ENCODE peak calls at places on chromosomes 5 and 9, in ten cellular contexts. C is stimulated activated CD4-positive, alpha-beta T cell treated with anti-CD3 and anti-CD28 coated beads, Interleukin-12 subunit alpha, Interleukin-12 subunit beta, amount 100 ng/mL, for 24 hours; S is cardiac muscle cell; Y is upper lobe of right lung; W is HEK293T; U is stimulated activated CD8-positive, alpha-beta memory T cell treated with anti-CD3 and anti-CD28 coated beads, Interleukin-12 subunit alpha, Interleukin-12 subunit beta, amount 100 ng/mL, for 4 hours; T is lower leg skin; P is H9; B is spleen; D is GM03348. V is an unnamed sample.
A peak's percentile ranks its signal among the peaks of the same experiment; 100 is the strongest.

GRCh38 chr5:150556859-150557506 is 49.1 kb downstream of the NDST1 start:
- DNase-seq in Y (no peak), B (no peak), P (no peak), S (no peak), W (no peak), T (no peak), C (no peak), U (no peak), D (no peak), V (no peak)

GRCh38 chr5:154446183-154447073 is 631 bp downstream of the SAP30L start:
- DNase-seq in P (peak; percentile 61), T (peak; percentile 93), B (peak; percentile 94), D (peak; percentile 79), S (peak; percentile 69), U (peak; percentile 8), W (peak; percentile 58), Y (peak; percentile 78), C (peak; percentile 39), V (peak; percentile 8)

GRCh38 chr5:127577458-127577857 is 60.0 kb downstream of the PRRC1 start:
- DNase-seq in Y (no peak), U (no peak), W (no peak), T (no peak), B (no peak), C (no peak), S (peak; percentile 38), D (no peak), P (no peak), V (no peak)

GRCh38 chr9:90014421-90014820 is 409.6 kb downstream of the GADD45G start:
- DNase-seq in U (no peak), W (no peak), C (no peak), S (no peak), Y (no peak), B (no peak), P (no peak), D (no peak), T (no peak), V (no peak)

GRCh38 chr9:1759901-1760300 is 255.2 kb upstream of the SMARCA2 start:
- DNase-seq in T (no peak), B (no peak), C (no peak), W (no peak), D (no peak), P (peak; percentile 38), S (no peak), U (no peak), Y (no peak), V (no peak)

GRCh38 chr5:16976625-16977008 is 40.5 kb upstream of the MYO10 start:
- DNase-seq in S (no peak), D (no peak), W (no peak), P (no peak), C (no peak), T (peak; percentile 7), U (no peak), B (no peak), Y (no peak), V (no peak)

GRCh38 chr5:95042040-95042439 is 242.9 kb downstream of the MCTP1 start:
- DNase-seq in D (no peak), T (no peak), S (no peak), B (no peak), C (no peak), W (no peak), Y (no peak), P (no peak), U (no peak), V (no peak)

GRCh38 chr9:37215456-37216229 is 95.3 kb downstream of the ZCCHC7 start:
- DNase-seq in C (no peak), W (no peak), B (no peak), D (peak; percentile 65), P (no peak), U (no peak), T (no peak), Y (no peak), S (peak; percentile 27), V (no peak)

GRCh38 chr5:2865856-2866546 is 114.5 kb upstream of the IRX2 start:
- DNase-seq in U (no peak), B (no peak), S (no peak), W (no peak), C (no peak), P (no peak), T (no peak), D (no peak), Y (peak; percentile 30), V (no peak)

GRCh38 chr5:62326302-62326701 is 20.3 kb downstream of the KIF2A start:
- DNase-seq in C (no peak), P (no peak), T (no peak), B (no peak), D (no peak), W (no peak), Y (no peak), U (no peak), S (no peak), V (no peak)

GRCh38 chr5:22541037-22541436 is 312.1 kb downstream of the CDH12 start:
- DNase-seq in S (no peak), W (peak; percentile 11), U (no peak), D (no peak), B (no peak), C (no peak), T (no peak), P (no peak), Y (no peak), V (no peak)

GRCh38 chr9:33161589-33162132 is 5.5 kb downstream of the B4GALT1 start:
- DNase-seq in D (no peak), T (peak; percentile 69), Y (no peak), W (no peak), P (no peak), S (peak; percentile 54), C (no peak), U (no peak), B (no peak), V (no peak)

GRCh38 chr9:16730162-16730561 is 140.3 kb downstream of the BNC2 start:
- DNase-seq in C (no peak), S (no peak), P (no peak), Y (no peak), T (no peak), B (no peak), D (no peak), U (no peak), W (no peak), V (no peak)

GRCh38 chr9:35105571-35106342 is 2.8 kb upstream of the STOML2 start:
- DNase-seq in D (no peak), C (no peak), Y (peak; percentile 53), U (no peak), T (peak; percentile 83), P (no peak), B (no peak), S (no peak), W (no peak), V (no peak)

GRCh38 chr5:109316631-109317030 is 93.1 kb downstream of the PJA2 start:
- DNase-seq in P (no peak), D (peak; percentile 26), U (no peak), B (no peak), W (no peak), Y (no peak), T (no peak), C (no peak), S (peak; percentile 4), V (no peak)

GRCh38 chr9:134983506-134984371 is 66.0 kb upstream of the FCN1 start:
- DNase-seq in P (no peak), Y (peak; percentile 48), D (no peak), W (no peak), B (no peak), C (no peak), T (peak; percentile 39), S (no peak), U (no peak), V (no peak)

GRCh38 chr5:83559141-83559785 is 87.7 kb downstream of the VCAN start:
- DNase-seq in W (no peak), U (no peak), D (no peak), T (no peak), Y (no peak), P (no peak), C (no peak), B (no peak), S (no peak), V (no peak)

GRCh38 chr9:122931851-122932199 is 513 bp upstream of the ZBTB26 start:
- DNase-seq in B (no peak), T (no peak), S (no peak), P (no peak), D (no peak), U (no peak), C (no peak), Y (no peak), W (no peak), V (no peak)

GRCh38 chr5:150111121-150111520 is 24.8 kb upstream of the CSF1R start:
- DNase-seq in D (no peak), Y (peak; percentile 44), S (no peak), B (no peak), T (peak; percentile 80), U (no peak), C (no peak), P (no peak), W (no peak), V (no peak)

GRCh38 chr9:126329476-126330275 is 3.0 kb downstream of the MVB12B start:
- DNase-seq in D (no peak), W (no peak), T (peak; percentile 71), C (no peak), S (no peak), B (no peak), P (no peak), Y (no peak), U (no peak), V (peak; percentile 32)

GRCh38 chr5:59724482-59725392 is 168.8 kb downstream of the PDE4D start:
- DNase-seq in W (peak; percentile 70), T (no peak), S (peak; percentile 80), U (no peak), D (peak; percentile 55), B (no peak), C (peak; percentile 2), Y (no peak), P (peak; percentile 38), V (no peak)

GRCh38 chr5:163846512-163846911 is 341.1 kb downstream of the MAT2B start:
- DNase-seq in W (no peak), B (no peak), C (no peak), S (peak; percentile 77), P (no peak), Y (no peak), T (no peak), D (peak; percentile 20), U (no peak), V (no peak)

GRCh38 chr5:5360878-5361520 is 61.5 kb upstream of the ICE1 start:
- DNase-seq in S (no peak), P (no peak), U (no peak), B (no peak), T (no peak), D (no peak), C (no peak), Y (no peak), W (no peak), V (no peak)

GRCh38 chr5:149223081-149223848 is 48.4 kb upstream of the AFAP1L1 start:
- DNase-seq in Y (no peak), B (no peak), D (no peak), T (no peak), S (no peak), P (no peak), U (no peak), C (no peak), W (no peak), V (no peak)

GRCh38 chr5:53017383-53017782 is 28.2 kb downstream of the ITGA2 start:
- DNase-seq in S (no peak), Y (no peak), B (no peak), D (no peak), C (no peak), U (no peak), P (no peak), T (no peak), W (no peak), V (no peak)

GRCh38 chr5:2749514-2750025 is 1.9 kb downstream of the IRX2 start:
- DNase-seq in C (no peak), U (no peak), Y (no peak), W (no peak), B (no peak), D (peak; percentile 42), S (no peak), P (no peak), T (no peak), V (no peak)

GRCh38 chr5:54895816-54896341 is 89.5 kb downstream of the ESM1 start:
- DNase-seq in T (no peak), U (no peak), D (peak; percentile 72), W (peak; percentile 34), B (no peak), P (no peak), S (peak; percentile 78), Y (no peak), C (no peak), V (no peak)

GRCh38 chr5:76714771-76715483 is 999 bp upstream of the F2R start:
- DNase-seq in Y (no peak), P (peak; percentile 60), D (peak; percentile 17), S (peak; percentile 42), B (peak; percentile 85), C (no peak), T (no peak), U (no peak), W (no peak), V (no peak)